ENCODE peak calls at places on chromosomes 5 and 9, in five cellular contexts. D, Q, R, L and V are unnamed samples.
A peak's percentile ranks its signal among the peaks of the same experiment; 100 is the strongest.

GRCh38 chr9:94139672-94140417 is 55.6 kb downstream of the PTPDC1 start:
- DNase-seq in D (no peak), L (no peak), R (no peak), Q (no peak), V (no peak)

GRCh38 chr5:96714951-96715451 is 52.8 kb downstream of the CAST start:
- DNase-seq in R (no peak), Q (no peak), L (peak; percentile 96), D (no peak), V (no peak)

GRCh38 chr5:95808686-95809413 is 13.7 kb downstream of the GLRX start:
- DNase-seq in Q (peak; percentile 98), D (peak; percentile 57), L (no peak), R (no peak), V (no peak)

GRCh38 chr5:176995896-176996767 is 10.4 kb downstream of the UIMC1 start:
- DNase-seq in L (no peak), D (no peak), Q (peak; percentile 48), R (no peak), V (no peak)

GRCh38 chr9:34541540-34541939 is 18.8 kb upstream of the ENHO start:
- DNase-seq in L (no peak), Q (no peak), D (no peak), R (no peak), V (no peak)

GRCh38 chr9:74006935-74007334 is 490.2 kb upstream of the RORB start:
- DNase-seq in R (no peak), D (peak; percentile 6), L (no peak), Q (no peak), V (no peak)

GRCh38 chr9:124220551-124221451 is 36.9 kb upstream of the NEK6 start:
- DNase-seq in L (peak; percentile 44), Q (no peak), D (no peak), R (no peak), V (no peak)

GRCh38 chr9:89787595-89787994 is 182.8 kb downstream of the GADD45G start:
- DNase-seq in D (no peak), Q (no peak), L (no peak), R (no peak), V (no peak)

GRCh38 chr5:151405334-151405872 is 42.0 kb upstream of the SLC36A1 start:
- DNase-seq in D (no peak), R (no peak), L (no peak), Q (no peak), V (no peak)

GRCh38 chr9:77933976-77934375 is 97.6 kb downstream of the GNAQ start:
- DNase-seq in D (no peak), L (no peak), R (no peak), Q (no peak), V (no peak)

GRCh38 chr5:132473019-132473531 is 17.5 kb downstream of the IRF1 start:
- DNase-seq in Q (no peak), R (no peak), L (no peak), D (no peak), V (no peak)

GRCh38 chr5:170821257-170821800 is 37.8 kb downstream of the GABRP start:
- DNase-seq in Q (no peak), L (no peak), R (no peak), D (no peak), V (no peak)

GRCh38 chr9:87515086-87515485 is 17.4 kb downstream of the DAPK1 start:
- DNase-seq in D (no peak), Q (no peak), L (no peak), R (no peak), V (no peak)

GRCh38 chr9:87515588-87516221 is 18.0 kb downstream of the DAPK1 start:
- DNase-seq in R (no peak), Q (no peak), L (no peak), D (no peak), V (no peak)

GRCh38 chr9:87517732-87518131 is 20.1 kb downstream of the DAPK1 start:
- DNase-seq in D (no peak), L (no peak), Q (no peak), R (no peak), V (no peak)

GRCh38 chr9:87516222-87516930 is 18.7 kb downstream of the DAPK1 start:
- DNase-seq in R (no peak), D (no peak), L (peak; percentile 41), Q (no peak), V (no peak)

GRCh38 chr9:87516931-87517300 is 19.2 kb downstream of the DAPK1 start:
- DNase-seq in L (no peak), Q (no peak), R (no peak), D (no peak), V (no peak)
- TF ChIP-seq SUZ12 in L (no peak), Q (no peak), R (no peak), D (no peak), V (no peak)

DNA sequence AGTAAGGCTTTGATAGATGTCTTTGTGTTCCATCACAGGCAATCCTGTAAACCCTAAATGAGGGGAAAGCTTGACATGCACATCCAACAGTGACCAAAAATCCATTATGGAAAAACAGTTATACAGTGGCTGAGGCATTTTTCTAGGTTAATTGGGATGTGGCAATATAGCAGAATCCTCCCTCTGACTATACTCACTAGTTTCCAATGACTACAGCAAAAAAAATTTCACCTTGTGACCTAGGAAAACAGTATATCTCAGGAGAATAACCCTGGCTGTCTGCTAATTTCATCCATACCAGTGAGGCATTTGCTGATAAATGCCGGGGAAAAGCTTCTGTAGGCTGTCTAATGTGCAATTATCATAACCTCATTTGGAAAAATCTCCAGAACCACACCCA is 49.9 kb upstream of the SNCAIP start:
- DNase-seq in D (no peak), R (no peak), L (no peak), Q (no peak), V (no peak)
- TF ChIP-seq SUZ12 in D (no peak), R (no peak), L (no peak), Q (no peak), V (no peak)

GRCh38 chr9:130833324-130833990 is 1.6 kb upstream of the ABL1 start:
- DNase-seq in L (no peak), Q (no peak), R (no peak), D (no peak), V (no peak)
- TF ChIP-seq SUZ12 in L (no peak), Q (no peak), R (no peak), D (no peak), V (no peak)

DNA sequence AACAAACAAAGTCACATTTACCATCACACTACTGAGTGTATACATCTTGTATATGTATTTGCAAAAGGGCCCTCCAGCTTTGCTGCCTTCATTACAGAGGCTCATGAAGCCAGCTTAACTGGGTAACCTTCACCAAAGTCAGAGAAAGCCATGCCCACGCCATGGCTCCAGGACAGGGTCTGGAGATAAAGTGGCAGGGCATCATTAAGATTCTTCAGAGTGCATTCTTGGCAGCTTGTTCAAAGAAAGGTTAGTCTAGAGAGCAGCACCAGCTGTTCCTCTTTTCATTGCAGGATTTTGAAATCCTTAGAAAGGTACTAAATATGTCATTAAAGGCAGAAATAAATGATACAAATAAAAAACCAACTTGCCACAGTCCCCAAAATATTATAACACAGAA is 333.2 kb downstream of the NDUFS4 start:
- DNase-seq in L (no peak), Q (no peak), D (no peak), R (no peak), V (no peak)
- TF ChIP-seq SUZ12 in L (no peak), Q (no peak), D (no peak), R (no peak), V (no peak)

GRCh38 chr5:19605846-19606407 is 382.1 kb downstream of the CDH18 start:
- DNase-seq in L (no peak), Q (no peak), R (no peak), D (no peak), V (no peak)
- TF ChIP-seq SUZ12 in L (no peak), Q (no peak), R (no peak), D (no peak), V (no peak)

GRCh38 chr9:76458903-76459690 is at the start of gene GCNT1:
- DNase-seq in Q (peak; percentile 40), L (peak; percentile 71), R (peak; percentile 90), D (peak; percentile 94), V (peak; percentile 92)

GRCh38 chr9:76464706-76465105 is 5.7 kb downstream of the GCNT1 start:
- DNase-seq in D (no peak), L (no peak), R (no peak), Q (no peak), V (no peak)

GRCh38 chr9:76463211-76463610 is 4.2 kb downstream of the GCNT1 start:
- DNase-seq in L (no peak), R (no peak), D (no peak), Q (no peak), V (no peak)

GRCh38 chr9:76456202-76456926 is 2.6 kb upstream of the GCNT1 start:
- DNase-seq in D (no peak), Q (no peak), R (no peak), L (peak; percentile 89), V (no peak)

DNA sequence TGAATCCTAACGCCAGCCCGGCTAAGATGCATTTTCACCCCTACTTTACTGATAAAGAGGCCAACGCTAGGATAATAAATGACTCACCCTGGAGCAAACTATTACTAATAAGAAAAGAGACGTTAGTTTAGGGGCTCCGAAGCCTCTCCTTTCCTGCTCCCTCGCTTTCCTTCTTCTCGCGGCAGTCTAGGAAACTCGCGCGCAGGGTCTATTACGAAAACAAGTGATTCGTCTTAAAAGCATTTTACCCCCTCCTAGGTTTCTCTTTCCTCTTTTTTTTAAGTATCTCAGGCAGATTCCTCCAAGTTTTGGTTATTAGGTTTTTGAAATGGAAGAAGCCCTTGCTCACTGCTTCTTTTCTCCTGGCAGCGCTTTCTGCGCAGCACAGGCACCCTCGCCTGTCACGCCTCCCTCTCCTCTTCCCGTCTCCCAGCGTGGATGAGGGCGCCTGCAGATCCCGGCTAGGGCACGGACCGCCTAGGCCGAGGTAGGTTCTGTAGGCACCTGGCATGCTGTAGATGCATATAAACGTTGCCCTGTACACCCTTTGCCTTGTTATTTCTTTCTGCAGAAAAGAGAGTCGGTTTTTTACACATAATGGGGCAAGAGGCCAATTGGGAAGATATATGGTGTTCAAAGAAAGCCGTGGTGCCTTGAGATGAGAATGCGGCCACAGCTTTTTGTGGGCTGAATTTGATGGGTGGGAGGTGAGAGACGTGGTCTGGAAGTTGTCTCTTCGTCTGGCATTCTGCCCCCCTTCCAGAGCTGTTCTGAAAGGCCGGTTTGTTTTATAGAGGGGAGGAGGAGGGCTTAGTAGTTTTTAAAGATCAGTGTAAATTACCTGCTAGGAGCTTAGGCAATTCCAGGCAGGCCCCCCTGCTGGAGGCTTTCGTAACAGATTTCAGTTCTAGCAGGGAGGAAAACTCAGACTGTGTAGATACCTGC is 981 bp downstream of the GCNT1 start:
- DNase-seq in D (peak; percentile 58), R (no peak), Q (no peak), L (peak; percentile 13), V (no peak)
- TF ChIP-seq SUZ12 in D (no peak), R (no peak), Q (no peak), L (no peak), V (no peak)

DNA sequence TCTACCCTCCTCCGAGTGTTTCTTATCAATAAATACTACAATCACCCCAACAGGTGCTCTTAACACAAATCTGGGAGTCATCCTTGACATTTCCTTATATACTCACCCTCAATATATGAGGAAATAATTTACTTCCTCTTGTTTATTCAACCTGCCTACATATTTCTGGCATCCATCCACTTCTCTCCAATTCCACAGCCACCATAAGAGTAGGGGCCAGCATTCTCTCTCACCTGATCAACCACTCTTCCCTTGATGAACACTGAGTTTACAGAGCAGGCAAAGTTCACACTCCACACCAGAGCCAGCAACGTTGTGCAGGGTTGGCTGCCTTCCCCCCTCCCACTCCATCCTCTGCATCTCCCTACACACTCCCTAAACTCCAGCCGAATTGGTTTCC is 904.3 kb upstream of the DMAC1 start:
- DNase-seq in Q (no peak), L (no peak), D (no peak), R (no peak), V (no peak)
- TF ChIP-seq SUZ12 in Q (no peak), L (no peak), D (no peak), R (no peak), V (no peak)